ENCODE peak calls at places on chromosomes 12 and 14, in four cellular contexts. One of them, this sample, is unnamed.

GRCh38 chr12:75820848-75821578 is 210.6 kb downstream of the PHLDA1 start:
- DNase-seq in ovary: peak; percentile 71
- DNase-seq in testis: no peak
- DNase-seq in stomach: no peak
- DNase-seq in this sample: no peak

GRCh38 chr12:63844391-63845341 is at the start of gene SRGAP1:
- DNase-seq in ovary: peak; percentile 77
- DNase-seq in testis: peak; percentile 76
- DNase-seq in stomach: peak; percentile 52
- DNase-seq in this sample: peak; percentile 48

GRCh38 chr12:104131609-104132008 is 6.4 kb downstream of the NFYB start:
- DNase-seq in ovary: no peak
- DNase-seq in testis: no peak
- DNase-seq in stomach: no peak
- DNase-seq in this sample: no peak

GRCh38 chr14:52363001-52363704 is 49.0 kb downstream of the PTGER2 start:
- DNase-seq in ovary: no peak
- DNase-seq in testis: no peak
- DNase-seq in stomach: no peak
- DNase-seq in this sample: no peak

GRCh38 chr12:1329784-1330474 is 264.5 kb downstream of the FBXL14 start:
- DNase-seq in ovary: no peak
- DNase-seq in testis: no peak
- DNase-seq in stomach: no peak
- DNase-seq in this sample: no peak

GRCh38 chr14:105136401-105137322 is 31.9 kb downstream of the JAG2 start:
- DNase-seq in ovary: no peak
- DNase-seq in testis: no peak
- DNase-seq in stomach: no peak
- DNase-seq in this sample: peak; percentile 79

GRCh38 chr12:131457028-131457310 is 253.9 kb upstream of the SFSWAP start:
- DNase-seq in ovary: no peak
- DNase-seq in testis: no peak
- DNase-seq in stomach: peak; percentile 17
- DNase-seq in this sample: no peak

GRCh38 chr14:59215353-59215752 is 26.9 kb downstream of the DAAM1 start:
- DNase-seq in ovary: peak; percentile 36
- DNase-seq in testis: peak; percentile 81
- DNase-seq in stomach: peak; percentile 85
- DNase-seq in this sample: peak; percentile 68

GRCh38 chr12:14770495-14771313 is 32.6 kb downstream of the WBP11 start:
- DNase-seq in ovary: peak; percentile 98
- DNase-seq in testis: peak; percentile 99
- DNase-seq in stomach: peak; percentile 96
- DNase-seq in this sample: peak; percentile 99

GRCh38 chr12:6606331-6607131 is 648 bp downstream of the CHD4 start:
- DNase-seq in ovary: peak; percentile 84
- DNase-seq in testis: peak; percentile 83
- DNase-seq in stomach: peak; percentile 59
- DNase-seq in this sample: peak; percentile 50

GRCh38 chr14:29548948-29549370 is 378.7 kb downstream of the PRKD1 start:
- DNase-seq in ovary: no peak
- DNase-seq in testis: peak; percentile 49
- DNase-seq in stomach: no peak
- DNase-seq in this sample: no peak

GRCh38 chr14:43898709-43899108 is 608.4 kb downstream of the FSCB start:
- DNase-seq in ovary: no peak
- DNase-seq in testis: no peak
- DNase-seq in stomach: no peak
- DNase-seq in this sample: no peak

GRCh38 chr12:113333877-113334785 is 778 bp downstream of the SLC8B1 start:
- DNase-seq in ovary: no peak
- DNase-seq in testis: peak; percentile 32
- DNase-seq in stomach: peak; percentile 40
- DNase-seq in this sample: no peak

GRCh38 chr12:113330505-113330904 is 4.4 kb downstream of the SLC8B1 start:
- DNase-seq in ovary: no peak
- DNase-seq in testis: no peak
- DNase-seq in stomach: no peak
- DNase-seq in this sample: no peak

GRCh38 chr12:113332688-113333087 is 2.2 kb downstream of the SLC8B1 start:
- DNase-seq in ovary: no peak
- DNase-seq in testis: peak; percentile 28
- DNase-seq in stomach: no peak
- DNase-seq in this sample: no peak

GRCh38 chr12:113333111-113333750 is 1.7 kb downstream of the SLC8B1 start:
- DNase-seq in ovary: no peak
- DNase-seq in testis: no peak
- DNase-seq in stomach: no peak
- DNase-seq in this sample: no peak

DNA sequence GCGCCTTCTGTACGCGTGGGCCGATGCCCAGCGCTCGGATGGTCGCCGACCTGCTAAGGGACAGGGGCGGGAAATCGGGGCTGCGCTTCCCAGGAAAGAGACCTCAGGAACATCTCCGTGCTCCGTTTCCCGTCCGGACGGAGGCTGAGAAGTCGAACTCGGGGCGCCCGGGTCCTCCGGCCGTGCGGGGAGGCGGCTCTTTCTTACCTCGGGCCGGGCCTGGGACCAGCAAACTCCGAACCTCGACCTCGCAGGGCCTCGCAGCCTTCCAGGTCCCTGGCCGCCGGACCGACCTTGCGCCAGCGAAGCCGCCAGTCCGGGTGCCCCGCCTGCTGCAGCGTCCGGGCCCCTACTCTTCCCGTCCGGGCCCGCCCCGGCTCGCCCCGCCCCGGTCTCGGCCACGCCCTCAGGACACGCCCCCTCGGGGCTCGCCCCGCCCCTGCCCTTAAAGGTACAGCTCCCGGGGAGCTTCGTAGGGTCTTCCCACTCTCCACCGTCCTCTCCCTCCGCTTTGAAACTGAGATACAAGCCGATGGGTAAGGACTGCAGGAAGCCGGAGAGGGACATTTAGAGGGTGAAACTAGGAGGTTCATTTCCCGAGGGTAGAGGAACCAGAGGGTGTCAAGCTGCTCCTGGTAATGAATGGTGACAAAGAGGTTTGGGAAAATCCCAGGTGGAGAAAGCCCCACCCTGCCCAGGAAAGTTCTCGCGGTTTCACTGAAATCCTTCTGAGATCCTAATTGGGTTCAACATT is at the start of gene SLC8B1:
- DNase-seq in ovary: peak; percentile 92
- DNase-seq in testis: peak; percentile 90
- DNase-seq in stomach: peak; percentile 94
- DNase-seq in this sample: peak; percentile 98
- TF ChIP-seq POLR2A in ovary: peak; percentile 92
- TF ChIP-seq POLR2A in testis: peak; percentile 76
- TF ChIP-seq POLR2A in stomach: no peak
- TF ChIP-seq POLR2A in this sample: peak; percentile 67

DNA sequence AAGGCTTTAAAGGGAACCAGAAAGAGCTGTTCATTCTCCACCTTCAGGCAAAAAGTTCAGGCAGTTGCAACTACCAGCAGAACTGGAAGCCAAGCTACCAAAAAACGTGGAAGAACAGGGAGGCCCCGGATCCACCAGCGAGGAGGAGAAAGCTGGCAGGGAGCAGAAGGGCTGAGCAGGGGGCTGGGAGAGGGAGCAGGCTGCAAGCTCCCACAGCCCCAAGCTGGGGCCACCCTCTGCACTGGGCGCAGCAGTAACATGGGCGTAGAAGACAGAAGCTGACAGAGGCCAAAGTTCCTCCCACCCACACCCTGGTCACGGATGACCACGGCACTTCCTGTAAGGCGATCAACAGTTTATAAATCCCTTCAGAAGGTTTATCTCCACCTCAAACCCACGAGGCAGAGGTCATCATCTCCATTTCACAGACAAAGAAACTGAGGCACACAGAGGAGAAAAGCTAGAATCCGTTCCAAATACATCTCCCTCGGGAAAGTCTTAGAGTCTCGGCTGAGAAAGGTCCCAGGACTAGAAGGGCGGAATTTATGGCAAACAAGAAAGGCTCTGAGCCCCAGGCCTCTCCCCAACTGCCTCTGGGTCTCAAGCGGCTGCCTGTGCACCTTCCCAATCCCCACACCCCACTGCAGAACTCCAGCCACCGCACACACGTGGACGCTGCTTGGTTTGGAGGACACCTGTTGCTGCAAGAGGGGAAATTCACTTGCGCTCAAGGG is 1.8 kb downstream of the CCDC85C start:
- DNase-seq in ovary: no peak
- DNase-seq in testis: peak; percentile 39
- DNase-seq in stomach: peak; percentile 38
- DNase-seq in this sample: no peak
- TF ChIP-seq CTCF in ovary: no peak
- TF ChIP-seq CTCF in testis: no peak
- TF ChIP-seq CTCF in stomach: no peak
- TF ChIP-seq CTCF in this sample: no peak

GRCh38 chr14:72513346-72513745 is 380.6 kb downstream of the DPF3 start:
- DNase-seq in ovary: no peak
- DNase-seq in testis: no peak
- DNase-seq in stomach: no peak
- DNase-seq in this sample: no peak
- H3K4me3 ChIP-seq in ovary: no peak overlapping the region
- H3K4me3 ChIP-seq in testis: no peak overlapping the region
- H3K4me3 ChIP-seq in stomach: no peak overlapping the region
- H3K4me3 ChIP-seq in this sample: no peak overlapping the region

DNA sequence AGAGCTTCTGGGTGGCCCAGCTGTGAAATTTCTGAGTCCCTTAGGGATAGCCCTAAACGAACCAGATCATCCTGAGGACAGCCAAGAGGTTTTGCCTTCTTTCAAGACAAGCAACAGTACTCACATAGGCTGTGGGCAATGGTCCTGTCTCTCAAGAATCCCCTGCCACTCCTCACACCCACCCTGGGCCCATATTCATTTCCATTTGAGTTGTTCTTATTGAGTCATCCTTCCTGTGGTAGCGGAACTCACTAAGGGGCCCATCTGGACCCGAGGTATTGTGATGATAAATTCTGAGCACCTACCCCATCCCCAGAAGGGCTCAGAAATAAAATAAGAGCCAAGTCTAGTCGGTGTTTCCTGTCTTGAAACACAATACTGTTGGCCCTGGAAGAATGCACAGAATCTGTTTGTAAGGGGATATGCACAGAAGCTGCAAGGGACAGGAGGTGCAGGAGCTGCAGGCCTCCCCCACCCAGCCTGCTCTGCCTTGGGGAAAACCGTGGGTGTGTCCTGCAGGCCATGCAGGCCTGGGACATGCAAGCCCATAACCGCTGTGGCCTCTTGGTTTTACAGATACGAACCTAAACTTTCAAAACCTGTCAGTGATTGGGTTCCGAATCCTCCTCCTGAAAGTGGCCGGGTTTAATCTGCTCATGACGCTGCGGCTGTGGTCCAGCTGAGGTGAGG is 38.9 kb downstream of the DAD1 start:
- DNase-seq in ovary: no peak
- DNase-seq in testis: no peak
- DNase-seq in stomach: no peak
- DNase-seq in this sample: no peak
- TF ChIP-seq POLR2A in ovary: no peak
- TF ChIP-seq POLR2A in testis: no peak
- TF ChIP-seq POLR2A in stomach: no peak
- TF ChIP-seq POLR2A in this sample: no peak

DNA sequence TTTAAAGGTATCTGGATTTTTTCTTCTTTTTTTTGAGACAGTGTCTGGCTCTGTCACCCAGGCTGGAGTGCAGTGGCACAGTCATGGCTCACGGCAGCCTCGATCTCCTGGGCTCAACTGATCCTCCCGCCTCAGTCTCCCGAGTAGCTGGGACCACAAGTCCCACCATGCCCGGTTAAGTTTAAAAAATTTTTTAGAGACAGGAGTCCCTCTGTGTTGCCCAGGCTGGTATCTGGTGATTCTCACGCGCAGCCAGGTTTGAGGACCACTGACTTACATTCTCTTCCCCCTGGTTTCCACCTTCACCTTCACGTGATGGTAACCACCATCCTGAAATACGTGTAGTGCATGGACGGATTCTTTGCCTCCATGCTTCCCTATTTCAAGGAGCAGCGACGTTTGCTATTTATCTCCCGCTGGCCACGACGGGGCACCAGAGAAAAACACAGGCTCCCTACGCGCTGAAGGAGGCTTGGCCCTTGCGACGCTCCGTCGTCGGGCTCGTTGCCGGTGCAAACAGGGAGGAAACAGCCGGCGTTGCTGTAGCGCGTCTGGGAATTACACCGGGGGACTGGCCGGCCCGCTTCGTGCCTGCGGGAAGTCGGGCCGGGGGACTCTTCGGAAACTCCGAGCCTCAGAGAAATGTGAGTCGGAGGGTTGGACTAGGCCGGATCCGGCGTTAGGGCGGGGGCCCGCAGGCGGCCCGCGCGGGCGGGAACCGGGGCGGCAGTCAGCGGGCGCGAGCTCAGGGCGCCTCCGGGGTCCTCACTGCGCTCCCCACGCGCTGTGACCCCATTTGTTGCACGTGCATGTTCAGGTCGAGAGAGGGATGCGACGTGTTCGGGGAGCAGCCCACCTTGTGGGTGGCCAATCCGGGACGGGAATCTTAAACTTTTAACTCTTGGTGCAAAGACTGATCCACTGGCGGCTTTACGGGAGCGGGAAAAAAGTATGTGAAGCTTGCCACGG is at the start of gene TCHP:
- DNase-seq in ovary: peak; percentile 82
- DNase-seq in testis: peak; percentile 93
- DNase-seq in stomach: peak; percentile 85
- DNase-seq in this sample: peak; percentile 85
- TF ChIP-seq CTCF in ovary: peak; percentile 42
- TF ChIP-seq CTCF in testis: peak; percentile 42
- TF ChIP-seq CTCF in stomach: no peak
- TF ChIP-seq CTCF in this sample: no peak

GRCh38 chr12:61137677-61138380 is 1122.4 kb upstream of the USP15 start:
- DNase-seq in ovary: no peak
- DNase-seq in testis: no peak
- DNase-seq in stomach: no peak
- DNase-seq in this sample: no peak
- H3K4me3 ChIP-seq in ovary: no peak overlapping the region
- H3K4me3 ChIP-seq in testis: no peak overlapping the region
- H3K4me3 ChIP-seq in stomach: no peak overlapping the region
- H3K4me3 ChIP-seq in this sample: no peak overlapping the region

GRCh38 chr12:30754750-30755394 is at the start of gene CAPRIN2:
- DNase-seq in ovary: peak; percentile 94
- DNase-seq in testis: peak; percentile 96
- DNase-seq in stomach: peak; percentile 98
- DNase-seq in this sample: peak; percentile 92
- TF ChIP-seq POLR2A in ovary: peak; percentile 73
- TF ChIP-seq POLR2A in testis: no peak
- TF ChIP-seq POLR2A in stomach: peak; percentile 45
- TF ChIP-seq POLR2A in this sample: no peak